ENCODE peak calls at places on chromosome 21, in seven cellular contexts. N, V, K, P, U, J and S are unnamed samples.

GRCh38 chr21:33117268-33117888 is 47.4 kb downstream of the OLIG1 start:
- DNase-seq in J (no peak), P (no peak), N (no peak), U (no peak), K (no peak), V (no peak), S (no peak)

GRCh38 chr21:27528697-27529096 is 561.8 kb upstream of the ADAMTS5 start:
- DNase-seq in K (no peak), P (no peak), N (no peak), U (no peak), J (no peak), V (no peak), S (no peak)

GRCh38 chr21:31618696-31619430 is 40.6 kb upstream of the SOD1 start:
- DNase-seq in J (no peak), P (no peak), V (no peak), U (no peak), K (no peak), N (peak), S (no peak)

GRCh38 chr21:35086357-35086756 is 37.3 kb upstream of the RUNX1 start:
- DNase-seq in P (no peak), J (no peak), N (no peak), U (no peak), V (no peak), K (no peak), S (no peak)

GRCh38 chr21:27320868-27321267 is 354.0 kb upstream of the ADAMTS5 start:
- DNase-seq in J (no peak), N (no peak), K (no peak), U (no peak), V (no peak), P (no peak), S (no peak)

GRCh38 chr21:43292041-43292865 is 123.4 kb downstream of the CRYAA start:
- DNase-seq in V (no peak), U (no peak), N (no peak), K (no peak), P (no peak), J (no peak), S (no peak)

GRCh38 chr21:36022704-36023103 is 37.6 kb downstream of the SETD4 start:
- DNase-seq in P (no peak), V (no peak), K (no peak), J (no peak), U (no peak), N (no peak), S (no peak)

GRCh38 chr21:46551636-46552241 is 53.1 kb downstream of the S100B start:
- DNase-seq in N (peak), K (no peak), J (no peak), P (no peak), V (peak), U (peak), S (peak)

GRCh38 chr21:44593598-44594405 is 1.5 kb upstream of the KRTAP10-6 start:
- DNase-seq in P (peak), J (no peak), K (no peak), N (no peak), U (no peak), V (no peak), S (no peak)